ENCODE peak calls at places on chromosomes 2 and 18, in eight cellular contexts. X is PC-3, O is prostate gland, P is body of pancreas, N is sigmoid colon, C is testis, M is fibroblast of lung, Q is ascending aorta. U is an unnamed sample. For H3K4me1 and H3K9me3, the result is how much of the 10 kb centered on the place peaks cover.

GRCh38 chr2:201182650-201183372 is at the start of gene CASP10:
- DNase-seq in X (peak), O (no peak), P (peak), N (no peak), C (no peak), M (peak), Q (no peak), U (peak)

GRCh38 chr2:40213071-40213470 is 238.8 kb downstream of the SLC8A1 start:
- DNase-seq in X (peak), O (no peak), P (no peak), N (no peak), C (no peak), M (peak), Q (no peak), U (peak)

GRCh38 chr2:232997749-232998665 is 15.0 kb downstream of the NGEF start:
- DNase-seq in X (no peak), O (no peak), P (no peak), N (peak), C (peak), M (no peak), Q (no peak), U (no peak)

GRCh38 chr2:45813003-45813601 is 161.6 kb downstream of the PRKCE start:
- DNase-seq in X (no peak), O (no peak), P (no peak), N (peak), C (no peak), M (peak), Q (no peak), U (no peak)

GRCh38 chr2:56713161-56713676 is 529.4 kb downstream of the CCDC85A start:
- DNase-seq in X (peak), O (no peak), P (no peak), N (no peak), C (no peak), M (no peak), Q (no peak), U (peak)

GRCh38 chr2:130963849-130964793 is 127.4 kb downstream of the ARHGEF4 start:
- DNase-seq in X (peak), O (peak), P (no peak), N (no peak), C (peak), M (no peak), Q (no peak), U (peak)

GRCh38 chr18:55878224-55878623 is 290.2 kb upstream of the TCF4 start:
- DNase-seq in X (no peak), O (no peak), P (no peak), N (no peak), C (no peak), M (no peak), Q (no peak), U (no peak)

GRCh38 chr2:180907731-180908130 is 72.7 kb upstream of the UBE2E3 start:
- DNase-seq in X (peak), O (no peak), P (no peak), N (no peak), C (no peak), M (peak), Q (no peak), U (no peak)

GRCh38 chr2:207202645-207203044 is 36.9 kb upstream of the KLF7 start:
- DNase-seq in X (peak), O (no peak), P (no peak), N (no peak), C (no peak), M (peak), Q (no peak), U (peak)

GRCh38 chr2:227106845-227107759 is 56.9 kb downstream of the COL4A4 start:
- DNase-seq in X (peak), O (peak), P (peak), N (no peak), C (peak), M (peak), Q (no peak), U (peak)

GRCh38 chr2:150485871-150486538 is 1.5 kb downstream of the RND3 start:
- DNase-seq in X (peak), O (peak), P (peak), N (peak), C (peak), M (peak), Q (peak), U (peak)

GRCh38 chr2:28676153-28676835 is 75.3 kb upstream of the PPP1CB start:
- DNase-seq in X (no peak), O (no peak), P (no peak), N (no peak), C (no peak), M (no peak), Q (no peak), U (no peak)

GRCh38 chr2:28678175-28678855 is 73.3 kb upstream of the PPP1CB start:
- DNase-seq in X (no peak), O (no peak), P (peak), N (no peak), C (peak), M (no peak), Q (no peak), U (no peak)

GRCh38 chr2:28680657-28681056 is 71.0 kb upstream of the PPP1CB start:
- DNase-seq in X (no peak), O (no peak), P (no peak), N (no peak), C (no peak), M (no peak), Q (no peak), U (no peak)

GRCh38 chr2:28681216-28681981 is 70.2 kb upstream of the PPP1CB start:
- DNase-seq in X (no peak), O (no peak), P (no peak), N (no peak), C (no peak), M (peak), Q (no peak), U (no peak)

GRCh38 chr2:28678944-28679343 is 72.7 kb upstream of the PPP1CB start:
- DNase-seq in X (no peak), O (no peak), P (no peak), N (no peak), C (no peak), M (no peak), Q (no peak), U (no peak)
- H3K4me1 ChIP-seq in X (under half), O (under half), P (half or more), N (under half), C (under half), M (under half), Q (under half), U (under half)

DNA sequence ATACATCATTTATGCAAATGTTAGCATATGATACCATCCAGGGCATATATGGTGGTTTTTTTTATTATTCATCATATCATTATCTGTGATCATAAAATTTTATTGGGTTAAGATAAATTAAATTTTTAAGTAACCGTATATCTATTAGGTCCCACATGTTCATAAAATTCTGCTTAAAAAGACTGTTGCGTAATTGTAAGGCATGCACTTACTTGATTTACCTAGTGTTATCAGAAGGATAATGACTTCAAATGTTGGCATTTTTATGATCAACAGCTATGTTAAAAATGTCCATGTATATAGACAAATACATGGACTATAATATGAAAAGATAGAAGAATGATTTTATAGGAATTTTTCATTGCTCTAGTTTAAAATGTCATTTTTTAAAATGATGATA is 1625.5 kb upstream of the CELF4 start:
- DNase-seq in X (no peak), O (no peak), P (no peak), N (no peak), C (no peak), M (no peak), Q (no peak), U (no peak)
- TF ChIP-seq CTCF in X (no peak), O (no peak), P (no peak), N (no peak), C (no peak), M (no peak), Q (no peak), U (no peak)

GRCh38 chr18:78826631-78827030 is 153.0 kb upstream of the SALL3 start:
- DNase-seq in X (no peak), O (no peak), P (no peak), N (no peak), C (no peak), M (no peak), Q (no peak), U (no peak)
- H3K9me3 ChIP-seq in X (under half), O (under half), P (under half), N (under half), C (under half), M (under half), Q (under half), U (under half)

GRCh38 chr2:128500136-128500800 is 181.6 kb upstream of the HS6ST1 start:
- DNase-seq in X (no peak), O (no peak), P (no peak), N (no peak), C (no peak), M (no peak), Q (no peak), U (no peak)
- H3K4me1 ChIP-seq in X (under half), O (under half), P (under half), N (under half), C (under half), M (under half), Q (under half), U (under half)

GRCh38 chr2:121427187-121427689 is 103.4 kb upstream of the RNU4ATAC start:
- DNase-seq in X (no peak), O (no peak), P (no peak), N (no peak), C (no peak), M (no peak), Q (no peak), U (peak)

GRCh38 chr2:121436918-121437317 is 93.8 kb upstream of the RNU4ATAC start:
- DNase-seq in X (no peak), O (no peak), P (no peak), N (no peak), C (no peak), M (no peak), Q (no peak), U (no peak)

GRCh38 chr2:121429119-121429903 is 101.4 kb upstream of the RNU4ATAC start:
- DNase-seq in X (no peak), O (no peak), P (no peak), N (no peak), C (no peak), M (no peak), Q (no peak), U (peak)

GRCh38 chr2:121429927-121430511 is 100.7 kb upstream of the RNU4ATAC start:
- DNase-seq in X (no peak), O (no peak), P (no peak), N (no peak), C (no peak), M (no peak), Q (no peak), U (no peak)

DNA sequence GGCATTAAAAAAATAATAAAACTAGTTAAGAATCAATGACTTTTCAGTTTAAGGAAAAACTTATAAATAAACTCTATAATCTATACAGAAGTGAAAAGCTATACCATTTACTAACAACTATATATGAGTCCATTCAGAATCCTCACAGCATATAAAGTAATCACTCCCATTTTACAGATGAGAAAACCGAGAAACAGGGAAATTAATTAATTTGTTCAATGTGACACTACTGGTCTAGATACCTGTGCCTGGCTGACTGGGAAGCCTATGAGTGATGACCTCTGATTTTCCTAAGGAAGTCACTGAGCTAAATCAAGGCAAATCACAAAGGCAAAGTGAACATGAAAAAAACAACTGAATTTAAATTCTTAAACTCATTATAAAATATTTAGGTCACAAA is 99.5 kb upstream of the RNU4ATAC start:
- DNase-seq in X (no peak), O (no peak), P (no peak), N (no peak), C (no peak), M (no peak), Q (no peak), U (no peak)
- TF ChIP-seq CTCF in X (no peak), O (no peak), P (no peak), N (no peak), C (no peak), M (no peak), Q (no peak), U (no peak)

GRCh38 chr2:13616059-13616458 is 899.3 kb downstream of the TRIB2 start:
- DNase-seq in X (no peak), O (no peak), P (no peak), N (peak), C (no peak), M (no peak), Q (no peak), U (no peak)

GRCh38 chr2:13611939-13612338 is 895.2 kb downstream of the TRIB2 start:
- DNase-seq in X (no peak), O (no peak), P (no peak), N (no peak), C (no peak), M (no peak), Q (no peak), U (no peak)

GRCh38 chr2:13616656-13617055 is 899.9 kb downstream of the TRIB2 start:
- DNase-seq in X (no peak), O (no peak), P (no peak), N (no peak), C (no peak), M (no peak), Q (no peak), U (no peak)
- H3K9me3 ChIP-seq in X (under half), O (under half), P (under half), N (under half), C (under half), M (under half), Q (under half), U (under half)

DNA sequence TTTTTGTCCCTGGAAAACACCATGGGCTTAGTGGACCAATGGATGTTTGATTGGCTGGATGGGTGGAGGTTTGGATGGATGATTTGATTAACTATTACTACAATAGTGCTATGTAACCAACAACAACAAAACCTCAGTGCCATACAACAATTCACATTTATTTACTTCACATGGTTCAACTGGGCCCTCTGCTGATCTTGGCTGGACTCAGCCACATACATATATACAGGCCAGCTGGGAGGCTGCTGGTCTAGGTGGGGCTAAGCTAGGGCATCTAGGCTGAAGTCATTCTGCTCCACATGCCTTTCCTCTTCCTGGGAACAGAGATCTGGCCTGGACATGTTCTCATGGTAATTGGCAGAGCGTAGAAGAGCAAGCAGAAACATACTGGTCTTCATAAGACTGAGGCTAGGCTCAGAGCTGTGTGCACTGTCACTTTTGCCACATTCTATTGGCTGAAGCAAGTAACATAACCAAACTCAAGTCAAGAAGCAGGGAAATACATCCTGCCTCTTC is 102.8 kb upstream of the RNF152 start:
- DNase-seq in X (no peak), O (no peak), P (no peak), N (no peak), C (no peak), M (no peak), Q (no peak), U (no peak)
- H3K4me1 ChIP-seq in X (under half), O (under half), P (under half), N (under half), C (under half), M (under half), Q (under half), U (under half)

GRCh38 chr2:117858892-117859531 is 44.5 kb downstream of the DDX18 start:
- DNase-seq in X (no peak), O (no peak), P (no peak), N (no peak), C (no peak), M (no peak), Q (no peak), U (no peak)
- TF ChIP-seq CTCF in X (no peak), O (no peak), P (no peak), N (no peak), C (no peak), M (no peak), Q (no peak), U (no peak)